ENCODE peak calls at places on chromosomes 6 and 20, in five cellular contexts. One of them, this sample, is unnamed.

GRCh38 chr20:34771680-34772081 is 53.8 kb downstream of the NCOA6 start:
- DNase-seq in astrocyte of the spinal cord: no peak
- DNase-seq in left lung: no peak
- DNase-seq in KBM-7: no peak
- DNase-seq in progenitor cell of endocrine pancreas: no peak
- DNase-seq in this sample: peak

GRCh38 chr6:144909753-144910280 is 624.7 kb downstream of the UTRN start:
- DNase-seq in astrocyte of the spinal cord: no peak
- DNase-seq in left lung: no peak
- DNase-seq in KBM-7: no peak
- DNase-seq in progenitor cell of endocrine pancreas: no peak
- DNase-seq in this sample: peak

GRCh38 chr6:165585060-165585459 is 78.0 kb downstream of the PDE10A start:
- DNase-seq in astrocyte of the spinal cord: peak
- DNase-seq in left lung: no peak
- DNase-seq in KBM-7: no peak
- DNase-seq in progenitor cell of endocrine pancreas: no peak
- DNase-seq in this sample: peak

GRCh38 chr6:72560721-72561593 is 60.9 kb upstream of the KCNQ5 start:
- DNase-seq in astrocyte of the spinal cord: peak
- DNase-seq in left lung: no peak
- DNase-seq in KBM-7: peak
- DNase-seq in progenitor cell of endocrine pancreas: no peak
- DNase-seq in this sample: peak

GRCh38 chr6:119749341-119749740 is 399.8 kb upstream of the MAN1A1 start:
- DNase-seq in astrocyte of the spinal cord: no peak
- DNase-seq in left lung: no peak
- DNase-seq in KBM-7: no peak
- DNase-seq in progenitor cell of endocrine pancreas: no peak
- DNase-seq in this sample: no peak

GRCh38 chr20:9051508-9051907 is 17.4 kb upstream of the PLCB4 start:
- DNase-seq in astrocyte of the spinal cord: peak
- DNase-seq in left lung: no peak
- DNase-seq in KBM-7: no peak
- DNase-seq in progenitor cell of endocrine pancreas: no peak
- DNase-seq in this sample: peak

GRCh38 chr20:48298851-48299484 is 513.7 kb upstream of the SULF2 start:
- DNase-seq in astrocyte of the spinal cord: peak
- DNase-seq in left lung: no peak
- DNase-seq in KBM-7: no peak
- DNase-seq in progenitor cell of endocrine pancreas: no peak
- DNase-seq in this sample: peak

GRCh38 chr20:52682271-52682670 is 289.9 kb upstream of the TSHZ2 start:
- DNase-seq in astrocyte of the spinal cord: no peak
- DNase-seq in left lung: peak
- DNase-seq in KBM-7: no peak
- DNase-seq in progenitor cell of endocrine pancreas: no peak
- DNase-seq in this sample: no peak

GRCh38 chr6:7343546-7344475 is 30.8 kb upstream of the SSR1 start:
- DNase-seq in astrocyte of the spinal cord: no peak
- DNase-seq in left lung: no peak
- DNase-seq in KBM-7: peak
- DNase-seq in progenitor cell of endocrine pancreas: no peak
- DNase-seq in this sample: no peak

GRCh38 chr6:44257753-44258324 is 511 bp upstream of the SLC35B2 start:
- DNase-seq in astrocyte of the spinal cord: no peak
- DNase-seq in left lung: no peak
- DNase-seq in KBM-7: no peak
- DNase-seq in progenitor cell of endocrine pancreas: no peak
- DNase-seq in this sample: no peak

GRCh38 chr6:109772961-109773431 is 81.9 kb downstream of the FIG4 start:
- DNase-seq in astrocyte of the spinal cord: peak
- DNase-seq in left lung: no peak
- DNase-seq in KBM-7: no peak
- DNase-seq in progenitor cell of endocrine pancreas: no peak
- DNase-seq in this sample: no peak

GRCh38 chr20:1280421-1281102 is 14.5 kb downstream of the SNPH start:
- DNase-seq in astrocyte of the spinal cord: no peak
- DNase-seq in left lung: no peak
- DNase-seq in KBM-7: no peak
- DNase-seq in progenitor cell of endocrine pancreas: no peak
- DNase-seq in this sample: no peak

GRCh38 chr20:22862645-22863230 is 172.4 kb upstream of the SSTR4 start:
- DNase-seq in astrocyte of the spinal cord: no peak
- DNase-seq in left lung: no peak
- DNase-seq in KBM-7: no peak
- DNase-seq in progenitor cell of endocrine pancreas: no peak
- DNase-seq in this sample: no peak

GRCh38 chr6:133241088-133241900 is at the start of gene EYA4:
- DNase-seq in astrocyte of the spinal cord: peak
- DNase-seq in left lung: no peak
- DNase-seq in KBM-7: no peak
- DNase-seq in progenitor cell of endocrine pancreas: peak
- DNase-seq in this sample: peak

GRCh38 chr6:156976144-156977088 is 199.2 kb downstream of the ARID1B start:
- DNase-seq in astrocyte of the spinal cord: peak
- DNase-seq in left lung: no peak
- DNase-seq in KBM-7: no peak
- DNase-seq in progenitor cell of endocrine pancreas: no peak
- DNase-seq in this sample: peak

GRCh38 chr6:4673861-4674260 is 102.3 kb upstream of the CDYL start:
- DNase-seq in astrocyte of the spinal cord: no peak
- DNase-seq in left lung: no peak
- DNase-seq in KBM-7: no peak
- DNase-seq in progenitor cell of endocrine pancreas: no peak
- DNase-seq in this sample: no peak

This sample was measured in cardiac fibroblast.